ENCODE peak calls at places on chromosomes 7 and 10, in eight cellular contexts. One of them, this sample, is unnamed.

GRCh38 chr10:128539784-128540759 is 413.8 kb upstream of the MKI67 start:
- DNase-seq in CD8-positive, alpha-beta memory T cell: no peak
- DNase-seq in fibroblast of lung: no peak
- DNase-seq in CD8-positive, alpha-beta T cell: no peak
- DNase-seq in brain microvascular endothelial cell: no peak
- DNase-seq in breast epithelium: no peak
- DNase-seq in coronary artery: peak; percentile 45
- DNase-seq in hepatocyte: peak; percentile 31
- DNase-seq in this sample: no peak

GRCh38 chr7:3245721-3246120 is 55.3 kb upstream of the SDK1 start:
- DNase-seq in breast epithelium: no peak
- DNase-seq in brain microvascular endothelial cell: no peak
- DNase-seq in CD8-positive, alpha-beta T cell: no peak
- DNase-seq in CD8-positive, alpha-beta memory T cell: no peak
- DNase-seq in fibroblast of lung: no peak
- DNase-seq in hepatocyte: no peak
- DNase-seq in coronary artery: no peak
- DNase-seq in this sample: no peak

GRCh38 chr7:143299840-143300239 is 11.7 kb downstream of the CASP2 start:
- DNase-seq in coronary artery: no peak
- DNase-seq in CD8-positive, alpha-beta memory T cell: peak; percentile 49
- DNase-seq in fibroblast of lung: no peak
- DNase-seq in brain microvascular endothelial cell: no peak
- DNase-seq in hepatocyte: peak; percentile 42
- DNase-seq in breast epithelium: no peak
- DNase-seq in CD8-positive, alpha-beta T cell: peak; percentile 52
- DNase-seq in this sample: peak; percentile 38

GRCh38 chr10:35422236-35422635 is 85.9 kb downstream of the CCNY start:
- DNase-seq in fibroblast of lung: no peak
- DNase-seq in breast epithelium: no peak
- DNase-seq in CD8-positive, alpha-beta T cell: no peak
- DNase-seq in hepatocyte: no peak
- DNase-seq in CD8-positive, alpha-beta memory T cell: no peak
- DNase-seq in brain microvascular endothelial cell: no peak
- DNase-seq in coronary artery: no peak
- DNase-seq in this sample: no peak

GRCh38 chr7:157619753-157620525 is 283.1 kb downstream of the DNAJB6 start:
- DNase-seq in fibroblast of lung: no peak
- DNase-seq in hepatocyte: no peak
- DNase-seq in brain microvascular endothelial cell: no peak
- DNase-seq in breast epithelium: no peak
- DNase-seq in coronary artery: no peak
- DNase-seq in CD8-positive, alpha-beta memory T cell: no peak
- DNase-seq in CD8-positive, alpha-beta T cell: no peak
- DNase-seq in this sample: no peak

GRCh38 chr10:11594589-11595394 is 16.7 kb downstream of the USP6NL start:
- DNase-seq in fibroblast of lung: no peak
- DNase-seq in CD8-positive, alpha-beta T cell: no peak
- DNase-seq in hepatocyte: no peak
- DNase-seq in brain microvascular endothelial cell: no peak
- DNase-seq in breast epithelium: no peak
- DNase-seq in coronary artery: no peak
- DNase-seq in CD8-positive, alpha-beta memory T cell: no peak
- DNase-seq in this sample: no peak

GRCh38 chr10:114703377-114704125 is 45.5 kb upstream of the ABLIM1 start:
- DNase-seq in breast epithelium: no peak
- DNase-seq in hepatocyte: peak; percentile 45
- DNase-seq in fibroblast of lung: peak; percentile 32
- DNase-seq in CD8-positive, alpha-beta memory T cell: no peak
- DNase-seq in brain microvascular endothelial cell: no peak
- DNase-seq in coronary artery: no peak
- DNase-seq in CD8-positive, alpha-beta T cell: no peak
- DNase-seq in this sample: no peak

GRCh38 chr7:48096273-48096672 is 7.2 kb downstream of the UPP1 start:
- DNase-seq in hepatocyte: no peak
- DNase-seq in fibroblast of lung: no peak
- DNase-seq in breast epithelium: no peak
- DNase-seq in brain microvascular endothelial cell: no peak
- DNase-seq in CD8-positive, alpha-beta T cell: no peak
- DNase-seq in coronary artery: no peak
- DNase-seq in CD8-positive, alpha-beta memory T cell: no peak
- DNase-seq in this sample: no peak

GRCh38 chr10:93198401-93199175 is 124.9 kb downstream of the CYP26A1 start:
- DNase-seq in CD8-positive, alpha-beta memory T cell: no peak
- DNase-seq in CD8-positive, alpha-beta T cell: no peak
- DNase-seq in breast epithelium: no peak
- DNase-seq in hepatocyte: peak; percentile 42
- DNase-seq in coronary artery: no peak
- DNase-seq in fibroblast of lung: peak; percentile 51
- DNase-seq in brain microvascular endothelial cell: peak; percentile 65
- DNase-seq in this sample: no peak

GRCh38 chr7:111108526-111108925 is 17.6 kb downstream of the LRRN3 start:
- DNase-seq in breast epithelium: no peak
- DNase-seq in CD8-positive, alpha-beta T cell: no peak
- DNase-seq in fibroblast of lung: peak; percentile 78
- DNase-seq in brain microvascular endothelial cell: no peak
- DNase-seq in coronary artery: no peak
- DNase-seq in CD8-positive, alpha-beta memory T cell: no peak
- DNase-seq in hepatocyte: no peak
- DNase-seq in this sample: no peak

GRCh38 chr7:75727881-75728592 is 10.7 kb downstream of the HIP1 start:
- DNase-seq in hepatocyte: no peak
- DNase-seq in CD8-positive, alpha-beta T cell: peak; percentile 34
- DNase-seq in fibroblast of lung: no peak
- DNase-seq in brain microvascular endothelial cell: peak; percentile 40
- DNase-seq in breast epithelium: peak; percentile 60
- DNase-seq in coronary artery: no peak
- DNase-seq in CD8-positive, alpha-beta memory T cell: peak; percentile 89
- DNase-seq in this sample: peak; percentile 90

GRCh38 chr10:122147731-122148130 is 123.4 kb upstream of the BTBD16 start:
- DNase-seq in hepatocyte: peak; percentile 43
- DNase-seq in brain microvascular endothelial cell: no peak
- DNase-seq in fibroblast of lung: no peak
- DNase-seq in CD8-positive, alpha-beta T cell: no peak
- DNase-seq in coronary artery: no peak
- DNase-seq in CD8-positive, alpha-beta memory T cell: no peak
- DNase-seq in breast epithelium: no peak
- DNase-seq in this sample: no peak

GRCh38 chr7:77989981-77990566 is 191.5 kb downstream of the PHTF2 start:
- DNase-seq in hepatocyte: peak; percentile 62
- DNase-seq in CD8-positive, alpha-beta T cell: no peak
- DNase-seq in coronary artery: no peak
- DNase-seq in CD8-positive, alpha-beta memory T cell: no peak
- DNase-seq in brain microvascular endothelial cell: no peak
- DNase-seq in breast epithelium: no peak
- DNase-seq in fibroblast of lung: no peak
- DNase-seq in this sample: peak; percentile 27

GRCh38 chr10:114173680-114174461 is at the start of gene CCDC186:
- DNase-seq in CD8-positive, alpha-beta T cell: peak; percentile 97
- DNase-seq in hepatocyte: peak; percentile 98
- DNase-seq in brain microvascular endothelial cell: peak; percentile 91
- DNase-seq in CD8-positive, alpha-beta memory T cell: peak; percentile 97
- DNase-seq in fibroblast of lung: peak; percentile 77
- DNase-seq in breast epithelium: peak; percentile 98
- DNase-seq in coronary artery: peak; percentile 94
- DNase-seq in this sample: peak; percentile 99

GRCh38 chr7:123845823-123846216 is 851 bp downstream of the HYAL4 start:
- DNase-seq in fibroblast of lung: no peak
- DNase-seq in brain microvascular endothelial cell: no peak
- DNase-seq in hepatocyte: no peak
- DNase-seq in coronary artery: no peak
- DNase-seq in CD8-positive, alpha-beta T cell: no peak
- DNase-seq in breast epithelium: no peak
- DNase-seq in CD8-positive, alpha-beta memory T cell: no peak
- DNase-seq in this sample: no peak

GRCh38 chr10:34628174-34628802 is 186.8 kb downstream of the PARD3 start:
- DNase-seq in hepatocyte: peak; percentile 62
- DNase-seq in CD8-positive, alpha-beta memory T cell: no peak
- DNase-seq in brain microvascular endothelial cell: peak; percentile 58
- DNase-seq in breast epithelium: no peak
- DNase-seq in fibroblast of lung: peak; percentile 58
- DNase-seq in CD8-positive, alpha-beta T cell: no peak
- DNase-seq in coronary artery: no peak
- DNase-seq in this sample: peak; percentile 70

GRCh38 chr10:110221044-110221720 is 13.8 kb downstream of the MXI1 start:
- DNase-seq in brain microvascular endothelial cell: no peak
- DNase-seq in CD8-positive, alpha-beta T cell: no peak
- DNase-seq in fibroblast of lung: no peak
- DNase-seq in coronary artery: no peak
- DNase-seq in CD8-positive, alpha-beta memory T cell: no peak
- DNase-seq in breast epithelium: no peak
- DNase-seq in hepatocyte: no peak
- DNase-seq in this sample: no peak
- H3K27ac ChIP-seq in brain microvascular endothelial cell: no peak overlapping the region
- H3K27ac ChIP-seq in CD8-positive, alpha-beta T cell: peak overlapping the region; percentile 8
- H3K27ac ChIP-seq in fibroblast of lung: peak overlapping the region; percentile 58
- H3K27ac ChIP-seq in coronary artery: peak overlapping the region; percentile 94
- H3K27ac ChIP-seq in CD8-positive, alpha-beta memory T cell: peak overlapping the region; percentile 29
- H3K27ac ChIP-seq in breast epithelium: peak overlapping the region; percentile 87
- H3K27ac ChIP-seq in hepatocyte: peak overlapping the region; percentile 50
- H3K27ac ChIP-seq in this sample: peak overlapping the region; percentile 83

GRCh38 chr10:78512205-78512550 is 478.5 kb downstream of the RPS24 start:
- DNase-seq in hepatocyte: no peak
- DNase-seq in breast epithelium: no peak
- DNase-seq in CD8-positive, alpha-beta memory T cell: no peak
- DNase-seq in fibroblast of lung: no peak
- DNase-seq in CD8-positive, alpha-beta T cell: no peak
- DNase-seq in coronary artery: no peak
- DNase-seq in brain microvascular endothelial cell: no peak
- DNase-seq in this sample: no peak

GRCh38 chr10:78511324-78512204 is 477.9 kb downstream of the RPS24 start:
- DNase-seq in brain microvascular endothelial cell: no peak
- DNase-seq in hepatocyte: no peak
- DNase-seq in coronary artery: no peak
- DNase-seq in CD8-positive, alpha-beta T cell: no peak
- DNase-seq in CD8-positive, alpha-beta memory T cell: no peak
- DNase-seq in breast epithelium: no peak
- DNase-seq in fibroblast of lung: no peak
- DNase-seq in this sample: no peak

GRCh38 chr10:78514459-78514858 is 480.8 kb downstream of the RPS24 start:
- DNase-seq in brain microvascular endothelial cell: no peak
- DNase-seq in fibroblast of lung: no peak
- DNase-seq in coronary artery: peak; percentile 57
- DNase-seq in CD8-positive, alpha-beta memory T cell: no peak
- DNase-seq in hepatocyte: no peak
- DNase-seq in CD8-positive, alpha-beta T cell: no peak
- DNase-seq in breast epithelium: no peak
- DNase-seq in this sample: no peak

GRCh38 chr10:78513986-78514385 is 480.3 kb downstream of the RPS24 start:
- DNase-seq in CD8-positive, alpha-beta memory T cell: no peak
- DNase-seq in brain microvascular endothelial cell: no peak
- DNase-seq in coronary artery: no peak
- DNase-seq in CD8-positive, alpha-beta T cell: no peak
- DNase-seq in breast epithelium: no peak
- DNase-seq in hepatocyte: no peak
- DNase-seq in fibroblast of lung: no peak
- DNase-seq in this sample: no peak

GRCh38 chr10:78513330-78513729 is 479.7 kb downstream of the RPS24 start:
- DNase-seq in CD8-positive, alpha-beta T cell: no peak
- DNase-seq in brain microvascular endothelial cell: no peak
- DNase-seq in hepatocyte: no peak
- DNase-seq in breast epithelium: no peak
- DNase-seq in fibroblast of lung: no peak
- DNase-seq in coronary artery: no peak
- DNase-seq in CD8-positive, alpha-beta memory T cell: no peak
- DNase-seq in this sample: no peak
- H3K27ac ChIP-seq in CD8-positive, alpha-beta T cell: no peak overlapping the region
- H3K27ac ChIP-seq in brain microvascular endothelial cell: no peak overlapping the region
- H3K27ac ChIP-seq in hepatocyte: no peak overlapping the region
- H3K27ac ChIP-seq in breast epithelium: no peak overlapping the region
- H3K27ac ChIP-seq in fibroblast of lung: no peak overlapping the region
- H3K27ac ChIP-seq in coronary artery: no peak overlapping the region
- H3K27ac ChIP-seq in CD8-positive, alpha-beta memory T cell: no peak overlapping the region
- H3K27ac ChIP-seq in this sample: no peak overlapping the region

GRCh38 chr10:102776779-102777417 is 33.1 kb downstream of the WBP1L start:
- DNase-seq in CD8-positive, alpha-beta memory T cell: no peak
- DNase-seq in fibroblast of lung: peak; percentile 96
- DNase-seq in CD8-positive, alpha-beta T cell: no peak
- DNase-seq in breast epithelium: peak; percentile 85
- DNase-seq in hepatocyte: peak; percentile 90
- DNase-seq in coronary artery: peak; percentile 97
- DNase-seq in brain microvascular endothelial cell: peak; percentile 99
- DNase-seq in this sample: peak; percentile 71
- H3K27ac ChIP-seq in CD8-positive, alpha-beta memory T cell: no peak overlapping the region
- H3K27ac ChIP-seq in fibroblast of lung: peak overlapping the region; percentile 68
- H3K27ac ChIP-seq in CD8-positive, alpha-beta T cell: no peak overlapping the region
- H3K27ac ChIP-seq in breast epithelium: peak overlapping the region; percentile 92
- H3K27ac ChIP-seq in hepatocyte: peak overlapping the region; percentile 97
- H3K27ac ChIP-seq in coronary artery: peak overlapping the region; percentile 97
- H3K27ac ChIP-seq in brain microvascular endothelial cell: peak overlapping the region; percentile 99
- H3K27ac ChIP-seq in this sample: peak overlapping the region; percentile 92

DNA sequence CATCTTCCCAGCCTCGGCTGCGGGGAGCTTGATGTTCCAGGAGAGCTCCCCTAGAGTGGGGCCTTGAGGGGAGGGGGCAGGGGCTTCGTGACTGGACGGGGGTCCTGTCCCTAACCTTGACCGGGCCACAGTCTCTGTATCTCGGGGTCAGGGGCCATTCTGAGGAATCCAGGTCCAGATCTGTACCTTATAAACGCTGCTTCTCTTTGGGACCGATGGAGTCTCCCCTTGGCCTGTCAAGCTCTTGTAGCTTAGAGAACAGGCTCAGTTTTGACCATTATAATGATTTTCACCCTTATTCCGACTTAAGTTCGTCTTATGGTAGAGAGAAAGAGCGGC is 831 bp downstream of the ZKSCAN5 start:
- DNase-seq in fibroblast of lung: no peak
- DNase-seq in hepatocyte: no peak
- DNase-seq in coronary artery: no peak
- DNase-seq in CD8-positive, alpha-beta T cell: no peak
- DNase-seq in brain microvascular endothelial cell: no peak
- DNase-seq in breast epithelium: no peak
- DNase-seq in CD8-positive, alpha-beta memory T cell: no peak
- DNase-seq in this sample: no peak
- H3K27ac ChIP-seq in fibroblast of lung: peak overlapping the region; percentile 89
- H3K27ac ChIP-seq in hepatocyte: peak overlapping the region; percentile 93
- H3K27ac ChIP-seq in coronary artery: peak overlapping the region; percentile 98
- H3K27ac ChIP-seq in CD8-positive, alpha-beta T cell: peak overlapping the region; percentile 67
- H3K27ac ChIP-seq in brain microvascular endothelial cell: peak overlapping the region; percentile 78
- H3K27ac ChIP-seq in breast epithelium: peak overlapping the region; percentile 96
- H3K27ac ChIP-seq in CD8-positive, alpha-beta memory T cell: peak overlapping the region; percentile 75
- H3K27ac ChIP-seq in this sample: peak overlapping the region; percentile 95

GRCh38 chr10:112953075-112953501 is 3.0 kb downstream of the TCF7L2 start:
- DNase-seq in breast epithelium: no peak
- DNase-seq in CD8-positive, alpha-beta memory T cell: no peak
- DNase-seq in fibroblast of lung: no peak
- DNase-seq in coronary artery: no peak
- DNase-seq in hepatocyte: peak; percentile 50
- DNase-seq in CD8-positive, alpha-beta T cell: no peak
- DNase-seq in brain microvascular endothelial cell: no peak
- DNase-seq in this sample: no peak
- H3K27ac ChIP-seq in breast epithelium: peak overlapping the region; percentile 97
- H3K27ac ChIP-seq in CD8-positive, alpha-beta memory T cell: no peak overlapping the region
- H3K27ac ChIP-seq in fibroblast of lung: peak overlapping the region; percentile 98
- H3K27ac ChIP-seq in coronary artery: peak overlapping the region; percentile 99
- H3K27ac ChIP-seq in hepatocyte: peak overlapping the region; percentile 97
- H3K27ac ChIP-seq in CD8-positive, alpha-beta T cell: no peak overlapping the region
- H3K27ac ChIP-seq in brain microvascular endothelial cell: peak overlapping the region; percentile 93
- H3K27ac ChIP-seq in this sample: peak overlapping the region; percentile 94

GRCh38 chr10:72564596-72564995 is 61.3 kb downstream of the MICU1 start:
- DNase-seq in CD8-positive, alpha-beta T cell: no peak
- DNase-seq in breast epithelium: no peak
- DNase-seq in coronary artery: no peak
- DNase-seq in fibroblast of lung: peak; percentile 11
- DNase-seq in hepatocyte: no peak
- DNase-seq in CD8-positive, alpha-beta memory T cell: no peak
- DNase-seq in brain microvascular endothelial cell: peak; percentile 54
- DNase-seq in this sample: no peak
- H3K27ac ChIP-seq in CD8-positive, alpha-beta T cell: no peak overlapping the region
- H3K27ac ChIP-seq in breast epithelium: no peak overlapping the region
- H3K27ac ChIP-seq in coronary artery: no peak overlapping the region
- H3K27ac ChIP-seq in fibroblast of lung: no peak overlapping the region
- H3K27ac ChIP-seq in hepatocyte: no peak overlapping the region
- H3K27ac ChIP-seq in CD8-positive, alpha-beta memory T cell: no peak overlapping the region
- H3K27ac ChIP-seq in brain microvascular endothelial cell: no peak overlapping the region
- H3K27ac ChIP-seq in this sample: no peak overlapping the region